ENCODE peak calls at places on chromosomes 5 and 9, in four cellular contexts. One of them, this sample, is unnamed.

GRCh38 chr9:133750927-133751649 is 12.9 kb upstream of the SARDH start:
- DNase-seq in activated T-helper 9 cell treated with anti-CD3 and anti-CD28 coated beads, Interleukin-2, amount 50 U/mL, for 16 hours: no peak
- DNase-seq in lower leg skin: peak
- DNase-seq in Caki2: no peak
- DNase-seq in this sample: no peak

GRCh38 chr9:129335456-129336129 is 157.5 kb upstream of the IER5L start:
- DNase-seq in lower leg skin: no peak
- DNase-seq in activated T-helper 9 cell treated with anti-CD3 and anti-CD28 coated beads, Interleukin-2, amount 50 U/mL, for 16 hours: no peak
- DNase-seq in Caki2: no peak
- DNase-seq in this sample: no peak

GRCh38 chr5:137200906-137201305 is 298.2 kb downstream of the SPOCK1 start:
- DNase-seq in Caki2: no peak
- DNase-seq in lower leg skin: no peak
- DNase-seq in activated T-helper 9 cell treated with anti-CD3 and anti-CD28 coated beads, Interleukin-2, amount 50 U/mL, for 16 hours: no peak
- DNase-seq in this sample: no peak

GRCh38 chr5:4700082-4700481 is 440.0 kb upstream of the ADAMTS16 start:
- DNase-seq in lower leg skin: peak
- DNase-seq in Caki2: peak
- DNase-seq in activated T-helper 9 cell treated with anti-CD3 and anti-CD28 coated beads, Interleukin-2, amount 50 U/mL, for 16 hours: no peak
- DNase-seq in this sample: no peak

GRCh38 chr5:172890659-172891058 is 56.6 kb downstream of the ERGIC1 start:
- DNase-seq in Caki2: no peak
- DNase-seq in lower leg skin: no peak
- DNase-seq in activated T-helper 9 cell treated with anti-CD3 and anti-CD28 coated beads, Interleukin-2, amount 50 U/mL, for 16 hours: no peak
- DNase-seq in this sample: no peak

GRCh38 chr5:141941307-141941706 is 16.7 kb downstream of the PCDH12 start:
- DNase-seq in activated T-helper 9 cell treated with anti-CD3 and anti-CD28 coated beads, Interleukin-2, amount 50 U/mL, for 16 hours: no peak
- DNase-seq in lower leg skin: no peak
- DNase-seq in Caki2: no peak
- DNase-seq in this sample: no peak

GRCh38 chr9:74577956-74578355 is 80.8 kb downstream of the RORB start:
- DNase-seq in Caki2: no peak
- DNase-seq in activated T-helper 9 cell treated with anti-CD3 and anti-CD28 coated beads, Interleukin-2, amount 50 U/mL, for 16 hours: no peak
- DNase-seq in lower leg skin: no peak
- DNase-seq in this sample: no peak

GRCh38 chr9:126915281-126915816 is 767 bp downstream of the RALGPS1 start:
- DNase-seq in Caki2: no peak
- DNase-seq in lower leg skin: peak
- DNase-seq in activated T-helper 9 cell treated with anti-CD3 and anti-CD28 coated beads, Interleukin-2, amount 50 U/mL, for 16 hours: peak
- DNase-seq in this sample: peak

GRCh38 chr5:178241688-178242231 is 9.2 kb upstream of the PHYKPL start:
- DNase-seq in Caki2: no peak
- DNase-seq in activated T-helper 9 cell treated with anti-CD3 and anti-CD28 coated beads, Interleukin-2, amount 50 U/mL, for 16 hours: no peak
- DNase-seq in lower leg skin: no peak
- DNase-seq in this sample: no peak

GRCh38 chr5:36744678-36745659 is 131.6 kb upstream of the NIPBL start:
- DNase-seq in Caki2: peak
- DNase-seq in activated T-helper 9 cell treated with anti-CD3 and anti-CD28 coated beads, Interleukin-2, amount 50 U/mL, for 16 hours: no peak
- DNase-seq in lower leg skin: peak
- DNase-seq in this sample: no peak

GRCh38 chr9:130307667-130307943 is 42.0 kb downstream of the HMCN2 start:
- DNase-seq in lower leg skin: no peak
- DNase-seq in activated T-helper 9 cell treated with anti-CD3 and anti-CD28 coated beads, Interleukin-2, amount 50 U/mL, for 16 hours: no peak
- DNase-seq in Caki2: no peak
- DNase-seq in this sample: no peak

GRCh38 chr5:109412981-109413402 is 3.2 kb upstream of the PJA2 start:
- DNase-seq in Caki2: no peak
- DNase-seq in lower leg skin: no peak
- DNase-seq in activated T-helper 9 cell treated with anti-CD3 and anti-CD28 coated beads, Interleukin-2, amount 50 U/mL, for 16 hours: no peak
- DNase-seq in this sample: no peak

GRCh38 chr5:32276173-32276853 is 36.4 kb downstream of the MTMR12 start:
- DNase-seq in lower leg skin: no peak
- DNase-seq in Caki2: no peak
- DNase-seq in activated T-helper 9 cell treated with anti-CD3 and anti-CD28 coated beads, Interleukin-2, amount 50 U/mL, for 16 hours: no peak
- DNase-seq in this sample: no peak

GRCh38 chr9:132409828-132410528 is at the start of gene CFAP77:
- DNase-seq in lower leg skin: peak
- DNase-seq in Caki2: no peak
- DNase-seq in activated T-helper 9 cell treated with anti-CD3 and anti-CD28 coated beads, Interleukin-2, amount 50 U/mL, for 16 hours: peak
- DNase-seq in this sample: peak

GRCh38 chr5:58088941-58089340 is 370.9 kb downstream of the PLK2 start:
- DNase-seq in lower leg skin: no peak
- DNase-seq in Caki2: no peak
- DNase-seq in activated T-helper 9 cell treated with anti-CD3 and anti-CD28 coated beads, Interleukin-2, amount 50 U/mL, for 16 hours: no peak
- DNase-seq in this sample: no peak

GRCh38 chr9:69078581-69078980 is 43.0 kb downstream of the FXN start:
- DNase-seq in activated T-helper 9 cell treated with anti-CD3 and anti-CD28 coated beads, Interleukin-2, amount 50 U/mL, for 16 hours: no peak
- DNase-seq in Caki2: no peak
- DNase-seq in lower leg skin: no peak
- DNase-seq in this sample: no peak

GRCh38 chr5:149497357-149497756 is 53.9 kb downstream of the CSNK1A1 start:
- DNase-seq in Caki2: no peak
- DNase-seq in activated T-helper 9 cell treated with anti-CD3 and anti-CD28 coated beads, Interleukin-2, amount 50 U/mL, for 16 hours: no peak
- DNase-seq in lower leg skin: no peak
- DNase-seq in this sample: no peak

GRCh38 chr5:77012601-77013000 is 17.6 kb upstream of the AGGF1 start:
- DNase-seq in activated T-helper 9 cell treated with anti-CD3 and anti-CD28 coated beads, Interleukin-2, amount 50 U/mL, for 16 hours: no peak
- DNase-seq in Caki2: no peak
- DNase-seq in lower leg skin: no peak
- DNase-seq in this sample: no peak

GRCh38 chr5:98794001-98794400 is 20.5 kb downstream of the RGMB start:
- DNase-seq in Caki2: no peak
- DNase-seq in activated T-helper 9 cell treated with anti-CD3 and anti-CD28 coated beads, Interleukin-2, amount 50 U/mL, for 16 hours: no peak
- DNase-seq in lower leg skin: no peak
- DNase-seq in this sample: no peak

GRCh38 chr5:133635051-133635450 is 22.7 kb upstream of the FSTL4 start:
- DNase-seq in lower leg skin: no peak
- DNase-seq in activated T-helper 9 cell treated with anti-CD3 and anti-CD28 coated beads, Interleukin-2, amount 50 U/mL, for 16 hours: no peak
- DNase-seq in Caki2: peak
- DNase-seq in this sample: no peak

GRCh38 chr5:158086856-158087255 is 227.9 kb upstream of the CLINT1 start:
- DNase-seq in activated T-helper 9 cell treated with anti-CD3 and anti-CD28 coated beads, Interleukin-2, amount 50 U/mL, for 16 hours: no peak
- DNase-seq in Caki2: no peak
- DNase-seq in lower leg skin: no peak
- DNase-seq in this sample: no peak

GRCh38 chr5:122187426-122187825 is 58.1 kb downstream of the ZNF474 start:
- DNase-seq in Caki2: no peak
- DNase-seq in lower leg skin: no peak
- DNase-seq in activated T-helper 9 cell treated with anti-CD3 and anti-CD28 coated beads, Interleukin-2, amount 50 U/mL, for 16 hours: no peak
- DNase-seq in this sample: no peak

GRCh38 chr9:98488578-98489312 is 220.0 kb downstream of the GABBR2 start:
- DNase-seq in lower leg skin: no peak
- DNase-seq in activated T-helper 9 cell treated with anti-CD3 and anti-CD28 coated beads, Interleukin-2, amount 50 U/mL, for 16 hours: no peak
- DNase-seq in Caki2: peak
- DNase-seq in this sample: no peak

GRCh38 chr5:7878381-7878873 is 9.5 kb downstream of the MTRR start:
- DNase-seq in lower leg skin: no peak
- DNase-seq in activated T-helper 9 cell treated with anti-CD3 and anti-CD28 coated beads, Interleukin-2, amount 50 U/mL, for 16 hours: no peak
- DNase-seq in Caki2: peak
- DNase-seq in this sample: no peak

GRCh38 chr5:103703617-103704016 is 141.0 kb upstream of the NUDT12 start:
- DNase-seq in lower leg skin: no peak
- DNase-seq in Caki2: no peak
- DNase-seq in activated T-helper 9 cell treated with anti-CD3 and anti-CD28 coated beads, Interleukin-2, amount 50 U/mL, for 16 hours: no peak
- DNase-seq in this sample: no peak

GRCh38 chr5:96661101-96661840 is 905 bp upstream of the CAST start:
- DNase-seq in Caki2: peak
- DNase-seq in lower leg skin: no peak
- DNase-seq in activated T-helper 9 cell treated with anti-CD3 and anti-CD28 coated beads, Interleukin-2, amount 50 U/mL, for 16 hours: peak
- DNase-seq in this sample: peak

GRCh38 chr5:139600336-139600949 is 39.3 kb downstream of the UBE2D2 start:
- DNase-seq in Caki2: peak
- DNase-seq in activated T-helper 9 cell treated with anti-CD3 and anti-CD28 coated beads, Interleukin-2, amount 50 U/mL, for 16 hours: no peak
- DNase-seq in lower leg skin: no peak
- DNase-seq in this sample: no peak

GRCh38 chr5:170896779-170897178 is 35.0 kb downstream of the RANBP17 start:
- DNase-seq in Caki2: no peak
- DNase-seq in activated T-helper 9 cell treated with anti-CD3 and anti-CD28 coated beads, Interleukin-2, amount 50 U/mL, for 16 hours: no peak
- DNase-seq in lower leg skin: no peak
- DNase-seq in this sample: no peak

GRCh38 chr5:2169417-2169787 is 286.7 kb upstream of the IRX4 start:
- DNase-seq in lower leg skin: no peak
- DNase-seq in Caki2: no peak
- DNase-seq in activated T-helper 9 cell treated with anti-CD3 and anti-CD28 coated beads, Interleukin-2, amount 50 U/mL, for 16 hours: no peak
- DNase-seq in this sample: no peak

GRCh38 chr5:110784901-110785300 is 46.1 kb downstream of the SLC25A46 start:
- DNase-seq in lower leg skin: no peak
- DNase-seq in activated T-helper 9 cell treated with anti-CD3 and anti-CD28 coated beads, Interleukin-2, amount 50 U/mL, for 16 hours: no peak
- DNase-seq in Caki2: no peak
- DNase-seq in this sample: no peak

GRCh38 chr9:106869028-106869427 is 6.1 kb downstream of the ZNF462 start:
- DNase-seq in Caki2: no peak
- DNase-seq in lower leg skin: no peak
- DNase-seq in activated T-helper 9 cell treated with anti-CD3 and anti-CD28 coated beads, Interleukin-2, amount 50 U/mL, for 16 hours: no peak
- DNase-seq in this sample: no peak

GRCh38 chr9:135230817-135231520 is 143.5 kb downstream of the OLFM1 start:
- DNase-seq in Caki2: no peak
- DNase-seq in activated T-helper 9 cell treated with anti-CD3 and anti-CD28 coated beads, Interleukin-2, amount 50 U/mL, for 16 hours: no peak
- DNase-seq in lower leg skin: no peak
- DNase-seq in this sample: peak

GRCh38 chr5:65986796-65987195 is 60.4 kb downstream of the ERBIN start:
- DNase-seq in lower leg skin: no peak
- DNase-seq in Caki2: no peak
- DNase-seq in activated T-helper 9 cell treated with anti-CD3 and anti-CD28 coated beads, Interleukin-2, amount 50 U/mL, for 16 hours: no peak
- DNase-seq in this sample: no peak

GRCh38 chr5:87541033-87541432 is 128.3 kb upstream of the CCNH start:
- DNase-seq in Caki2: peak
- DNase-seq in activated T-helper 9 cell treated with anti-CD3 and anti-CD28 coated beads, Interleukin-2, amount 50 U/mL, for 16 hours: no peak
- DNase-seq in lower leg skin: no peak
- DNase-seq in this sample: no peak